ENCODE peak calls at places on chromosome X, in seven cellular contexts. One of them, this sample, is unnamed.

GRCh38 chrX:16484338-16484737 is 165.6 kb upstream of the S100G start:
- DNase-seq in Calu3: peak; percentile 40
- DNase-seq in breast epithelium: no peak
- DNase-seq in cardiac fibroblast: peak; percentile 69
- DNase-seq in endothelial cell: no peak
- DNase-seq in GM23338: no peak
- DNase-seq in cardiac muscle cell: peak; percentile 73
- DNase-seq in this sample: peak; percentile 57

GRCh38 chrX:48835524-48836329 is at the start of gene PCSK1N:
- DNase-seq in breast epithelium: no peak
- DNase-seq in Calu3: peak; percentile 81
- DNase-seq in cardiac fibroblast: peak; percentile 1
- DNase-seq in endothelial cell: no peak
- DNase-seq in cardiac muscle cell: no peak
- DNase-seq in GM23338: peak; percentile 61
- DNase-seq in this sample: peak; percentile 36

GRCh38 chrX:114221445-114221844 is 362.4 kb upstream of the HTR2C start:
- DNase-seq in GM23338: no peak
- DNase-seq in cardiac fibroblast: no peak
- DNase-seq in endothelial cell: no peak
- DNase-seq in Calu3: no peak
- DNase-seq in breast epithelium: no peak
- DNase-seq in cardiac muscle cell: no peak
- DNase-seq in this sample: no peak

GRCh38 chrX:38882894-38883620 is 81.8 kb downstream of the MID1IP1 start:
- DNase-seq in cardiac fibroblast: peak; percentile 44
- DNase-seq in cardiac muscle cell: peak; percentile 41
- DNase-seq in GM23338: no peak
- DNase-seq in endothelial cell: no peak
- DNase-seq in Calu3: peak; percentile 16
- DNase-seq in breast epithelium: no peak
- DNase-seq in this sample: no peak

GRCh38 chrX:49053223-49054072 is 5.4 kb upstream of the CCDC120 start:
- DNase-seq in cardiac muscle cell: peak; percentile 64
- DNase-seq in GM23338: peak; percentile 85
- DNase-seq in endothelial cell: peak; percentile 66
- DNase-seq in cardiac fibroblast: peak; percentile 59
- DNase-seq in Calu3: peak; percentile 75
- DNase-seq in breast epithelium: no peak
- DNase-seq in this sample: peak; percentile 73

GRCh38 chrX:131146702-131147101 is 88.6 kb downstream of the ARHGAP36 start:
- DNase-seq in Calu3: no peak
- DNase-seq in cardiac muscle cell: no peak
- DNase-seq in breast epithelium: no peak
- DNase-seq in GM23338: peak; percentile 1
- DNase-seq in endothelial cell: no peak
- DNase-seq in cardiac fibroblast: no peak
- DNase-seq in this sample: no peak

GRCh38 chrX:100685284-100685996 is 41.4 kb downstream of the SRPX2 start:
- DNase-seq in GM23338: peak; percentile 81
- DNase-seq in endothelial cell: peak; percentile 67
- DNase-seq in Calu3: peak; percentile 73
- DNase-seq in cardiac muscle cell: peak; percentile 84
- DNase-seq in breast epithelium: peak; percentile 57
- DNase-seq in cardiac fibroblast: peak; percentile 87
- DNase-seq in this sample: peak; percentile 78

GRCh38 chrX:154010330-154011087 is 9.2 kb downstream of the IRAK1 start:
- DNase-seq in cardiac fibroblast: peak; percentile 36
- DNase-seq in GM23338: no peak
- DNase-seq in breast epithelium: no peak
- DNase-seq in Calu3: no peak
- DNase-seq in endothelial cell: no peak
- DNase-seq in cardiac muscle cell: peak; percentile 63
- DNase-seq in this sample: no peak

GRCh38 chrX:9587551-9588096 is 122.8 kb downstream of the TBL1X start:
- DNase-seq in endothelial cell: no peak
- DNase-seq in cardiac fibroblast: no peak
- DNase-seq in Calu3: no peak
- DNase-seq in GM23338: no peak
- DNase-seq in breast epithelium: no peak
- DNase-seq in cardiac muscle cell: no peak
- DNase-seq in this sample: no peak

GRCh38 chrX:7252013-7252610 is 104.2 kb upstream of the PUDP start:
- DNase-seq in breast epithelium: peak; percentile 61
- DNase-seq in endothelial cell: no peak
- DNase-seq in cardiac fibroblast: no peak
- DNase-seq in Calu3: peak; percentile 61
- DNase-seq in GM23338: no peak
- DNase-seq in cardiac muscle cell: no peak
- DNase-seq in this sample: no peak

GRCh38 chrX:97398030-97398551 is 514.4 kb downstream of the RPA4 start:
- DNase-seq in cardiac fibroblast: no peak
- DNase-seq in GM23338: no peak
- DNase-seq in breast epithelium: no peak
- DNase-seq in cardiac muscle cell: peak; percentile 43
- DNase-seq in endothelial cell: no peak
- DNase-seq in Calu3: no peak
- DNase-seq in this sample: peak; percentile 17

GRCh38 chrX:48945517-48946348 is 11.7 kb downstream of the OTUD5 start:
- DNase-seq in endothelial cell: peak; percentile 40
- DNase-seq in Calu3: peak; percentile 62
- DNase-seq in GM23338: peak; percentile 82
- DNase-seq in cardiac muscle cell: peak; percentile 59
- DNase-seq in breast epithelium: no peak
- DNase-seq in cardiac fibroblast: peak; percentile 63
- DNase-seq in this sample: peak; percentile 67

GRCh38 chrX:148871422-148872152 is 371.2 kb downstream of the AFF2 start:
- DNase-seq in GM23338: no peak
- DNase-seq in cardiac muscle cell: peak; percentile 87
- DNase-seq in breast epithelium: no peak
- DNase-seq in endothelial cell: no peak
- DNase-seq in Calu3: no peak
- DNase-seq in cardiac fibroblast: peak; percentile 73
- DNase-seq in this sample: no peak

GRCh38 chrX:11533211-11533651 is 132.5 kb downstream of the ARHGAP6 start:
- DNase-seq in GM23338: peak; percentile 67
- DNase-seq in endothelial cell: no peak
- DNase-seq in Calu3: no peak
- DNase-seq in cardiac muscle cell: peak; percentile 81
- DNase-seq in cardiac fibroblast: peak; percentile 85
- DNase-seq in breast epithelium: no peak
- DNase-seq in this sample: no peak

GRCh38 chrX:26889574-26889973 is 573.6 kb downstream of the PPP4R3C start:
- DNase-seq in Calu3: no peak
- DNase-seq in endothelial cell: no peak
- DNase-seq in breast epithelium: no peak
- DNase-seq in cardiac muscle cell: no peak
- DNase-seq in GM23338: no peak
- DNase-seq in cardiac fibroblast: peak; percentile 0
- DNase-seq in this sample: no peak

GRCh38 chrX:110418857-110419249 is 60.2 kb downstream of the RTL9 start:
- DNase-seq in GM23338: no peak
- DNase-seq in endothelial cell: no peak
- DNase-seq in Calu3: no peak
- DNase-seq in breast epithelium: no peak
- DNase-seq in cardiac fibroblast: peak; percentile 55
- DNase-seq in cardiac muscle cell: peak; percentile 67
- DNase-seq in this sample: no peak

DNA sequence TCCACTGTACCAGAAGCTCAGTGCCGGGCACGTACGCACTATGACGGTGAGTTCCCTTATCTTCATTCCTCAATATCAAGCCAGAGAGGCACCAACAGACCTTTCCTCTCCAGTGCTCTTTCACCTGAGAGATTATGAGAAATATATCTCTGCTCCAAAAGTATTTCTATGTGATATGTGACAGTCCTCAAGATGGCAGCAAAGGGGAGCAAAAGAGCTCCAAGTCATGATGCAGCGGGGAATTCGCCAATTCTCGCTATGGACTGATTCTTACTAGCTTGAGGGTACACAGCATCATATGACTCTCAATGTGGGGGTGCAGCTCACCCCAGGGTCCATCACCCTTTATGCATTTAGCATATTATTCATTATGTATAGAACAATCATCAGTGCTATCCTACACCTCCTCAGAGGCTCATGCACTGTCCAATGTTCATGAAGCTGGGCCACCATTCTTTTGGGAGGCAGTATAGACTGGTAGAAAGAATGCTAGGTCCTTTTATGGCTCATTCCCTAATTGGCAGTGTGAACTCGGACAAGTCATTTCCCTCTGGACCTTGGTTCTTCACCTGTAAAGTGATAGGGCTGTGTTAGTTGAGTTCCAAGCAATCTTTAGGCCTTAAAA is 12.8 kb upstream of the IQSEC2 start:
- DNase-seq in endothelial cell: no peak
- DNase-seq in cardiac muscle cell: peak; percentile 8
- DNase-seq in breast epithelium: no peak
- DNase-seq in GM23338: no peak
- DNase-seq in cardiac fibroblast: peak; percentile 13
- DNase-seq in Calu3: no peak
- DNase-seq in this sample: no peak
- TF ChIP-seq CTCF in endothelial cell: no peak
- TF ChIP-seq CTCF in cardiac muscle cell: peak; percentile 5
- TF ChIP-seq CTCF in breast epithelium: no peak
- TF ChIP-seq CTCF in GM23338: peak; percentile 43
- TF ChIP-seq CTCF in cardiac fibroblast: no peak
- TF ChIP-seq CTCF in Calu3: no peak
- TF ChIP-seq CTCF in this sample: no peak

GRCh38 chrX:68431836-68432235 is 1.5 kb downstream of the OPHN1 start:
- DNase-seq in endothelial cell: no peak
- DNase-seq in cardiac fibroblast: no peak
- DNase-seq in cardiac muscle cell: no peak
- DNase-seq in breast epithelium: no peak
- DNase-seq in Calu3: no peak
- DNase-seq in GM23338: no peak
- DNase-seq in this sample: no peak

GRCh38 chrX:68433155-68433980 is at the start of gene OPHN1:
- DNase-seq in breast epithelium: peak; percentile 68
- DNase-seq in GM23338: peak; percentile 89
- DNase-seq in cardiac muscle cell: peak; percentile 86
- DNase-seq in Calu3: peak; percentile 75
- DNase-seq in cardiac fibroblast: peak; percentile 86
- DNase-seq in endothelial cell: peak; percentile 59
- DNase-seq in this sample: no peak

GRCh38 chrX:68429216-68429615 is 4.1 kb downstream of the OPHN1 start:
- DNase-seq in cardiac muscle cell: peak; percentile 19
- DNase-seq in endothelial cell: no peak
- DNase-seq in GM23338: no peak
- DNase-seq in Calu3: no peak
- DNase-seq in cardiac fibroblast: no peak
- DNase-seq in breast epithelium: no peak
- DNase-seq in this sample: no peak

GRCh38 chrX:68433981-68434299 is 645 bp upstream of the OPHN1 start:
- DNase-seq in GM23338: no peak
- DNase-seq in cardiac fibroblast: no peak
- DNase-seq in breast epithelium: no peak
- DNase-seq in Calu3: no peak
- DNase-seq in endothelial cell: no peak
- DNase-seq in cardiac muscle cell: no peak
- DNase-seq in this sample: no peak

DNA sequence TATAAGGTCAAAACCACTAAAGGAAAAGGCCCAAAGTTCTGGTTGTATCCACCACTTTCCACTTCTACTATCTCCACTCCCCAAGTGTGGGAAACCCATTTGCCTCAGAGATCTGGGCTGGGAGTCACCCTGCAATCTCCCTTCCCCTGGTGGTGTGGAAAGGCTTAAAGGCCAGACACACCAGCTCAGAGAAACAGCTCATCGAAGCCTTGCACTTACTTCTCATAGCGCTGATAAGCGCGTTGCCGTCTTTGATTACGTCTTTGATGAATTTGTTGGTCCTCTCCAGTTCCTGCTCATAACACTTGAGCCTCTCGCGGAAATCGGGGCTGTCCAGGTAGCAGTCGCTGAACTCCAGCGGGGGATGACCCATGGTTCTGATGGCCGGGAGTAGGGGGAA is 647 bp downstream of the OPHN1 start:
- DNase-seq in Calu3: peak; percentile 4
- DNase-seq in breast epithelium: no peak
- DNase-seq in endothelial cell: peak; percentile 4
- DNase-seq in cardiac fibroblast: peak; percentile 29
- DNase-seq in cardiac muscle cell: no peak
- DNase-seq in GM23338: no peak
- DNase-seq in this sample: no peak
- TF ChIP-seq CTCF in Calu3: no peak
- TF ChIP-seq CTCF in breast epithelium: no peak
- TF ChIP-seq CTCF in endothelial cell: no peak
- TF ChIP-seq CTCF in cardiac fibroblast: no peak
- TF ChIP-seq CTCF in cardiac muscle cell: no peak
- TF ChIP-seq CTCF in GM23338: no peak
- TF ChIP-seq CTCF in this sample: no peak

DNA sequence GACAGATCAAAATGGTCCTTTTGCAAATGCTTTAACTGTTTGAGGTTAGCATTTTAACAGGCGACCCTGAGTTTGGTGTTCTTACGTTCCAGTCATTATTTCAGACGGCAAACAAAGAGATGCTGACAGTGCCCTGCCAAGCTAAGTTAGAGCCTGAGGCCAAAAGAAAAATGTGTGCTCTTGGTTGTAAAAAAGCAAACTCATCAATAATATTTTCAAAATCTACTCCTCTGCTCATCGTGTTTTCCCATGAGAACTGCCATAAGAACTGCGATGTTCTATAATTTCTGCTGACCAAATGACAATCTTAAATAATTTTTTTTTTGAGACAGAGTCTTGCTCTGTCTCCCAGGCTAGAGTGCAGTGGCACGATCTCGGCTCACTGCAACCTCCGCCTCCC is 62.7 kb upstream of the BCLAF3 start:
- DNase-seq in endothelial cell: no peak
- DNase-seq in breast epithelium: no peak
- DNase-seq in cardiac muscle cell: no peak
- DNase-seq in cardiac fibroblast: no peak
- DNase-seq in GM23338: no peak
- DNase-seq in Calu3: no peak
- DNase-seq in this sample: no peak
- TF ChIP-seq CTCF in endothelial cell: no peak
- TF ChIP-seq CTCF in breast epithelium: no peak
- TF ChIP-seq CTCF in cardiac muscle cell: no peak
- TF ChIP-seq CTCF in cardiac fibroblast: no peak
- TF ChIP-seq CTCF in GM23338: no peak
- TF ChIP-seq CTCF in Calu3: no peak
- TF ChIP-seq CTCF in this sample: no peak

DNA sequence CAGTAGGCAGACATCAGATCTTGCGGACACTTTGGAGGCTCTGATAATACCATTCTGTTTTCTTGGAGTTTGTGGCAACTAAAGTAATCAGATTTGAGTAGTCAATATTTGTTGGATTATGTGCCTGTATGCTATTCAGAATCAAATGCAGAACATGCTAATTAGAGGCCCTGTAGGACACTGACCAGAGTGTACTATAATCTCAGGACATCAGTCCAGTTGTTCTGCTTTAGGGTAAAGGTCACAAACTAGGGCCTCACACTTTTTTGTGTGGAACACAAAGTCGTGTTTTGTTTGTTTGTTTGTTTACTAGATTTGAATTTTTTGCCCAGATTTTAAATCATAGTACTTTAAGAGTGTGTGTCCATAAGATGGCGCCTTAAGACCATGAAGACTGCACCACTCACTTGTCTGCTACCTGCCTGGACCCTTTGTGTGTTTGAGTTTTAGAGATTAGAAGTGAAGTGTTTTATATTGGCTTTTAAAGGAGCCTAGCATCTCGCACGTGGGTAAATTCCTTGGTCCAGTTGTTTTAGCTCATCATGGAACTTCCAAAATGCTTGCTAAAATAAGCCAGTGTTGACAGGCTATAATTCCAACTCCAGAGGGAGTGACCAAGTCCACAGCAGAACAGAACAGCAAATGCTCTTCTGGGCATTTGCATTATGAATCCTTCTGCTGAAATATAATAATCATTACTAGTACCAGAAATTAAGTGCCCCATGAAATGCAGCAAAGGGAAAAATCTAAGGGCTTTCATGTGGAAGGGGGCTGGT is 34.7 kb downstream of the IL13RA1 start:
- DNase-seq in cardiac muscle cell: peak; percentile 16
- DNase-seq in endothelial cell: no peak
- DNase-seq in cardiac fibroblast: peak; percentile 12
- DNase-seq in GM23338: peak; percentile 37
- DNase-seq in breast epithelium: no peak
- DNase-seq in Calu3: no peak
- DNase-seq in this sample: peak; percentile 2
- TF ChIP-seq CTCF in cardiac muscle cell: no peak
- TF ChIP-seq CTCF in endothelial cell: no peak
- TF ChIP-seq CTCF in cardiac fibroblast: no peak
- TF ChIP-seq CTCF in GM23338: peak; percentile 60
- TF ChIP-seq CTCF in breast epithelium: no peak
- TF ChIP-seq CTCF in Calu3: no peak
- TF ChIP-seq CTCF in this sample: no peak